ENCODE peak calls at places on chromosomes 4 and X, in six cellular contexts. B is cardiac muscle cell, E is tibial nerve, N is neural progenitor cell, K is retinal pigment epithelial cell, U is coronary artery. M is an unnamed sample.

GRCh38 chrX:141638601-141639000 is 49.1 kb downstream of the SPANXA2 start:
- DNase-seq in B (no peak), E (no peak), N (no peak), K (no peak), U (no peak), M (no peak)

GRCh38 chr4:89469930-89470375 is 162.4 kb upstream of the GPRIN3 start:
- DNase-seq in B (peak), E (no peak), N (no peak), K (peak), U (no peak), M (peak)

GRCh38 chr4:145320269-145320668 is 139.9 kb upstream of the OTUD4 start:
- DNase-seq in B (no peak), E (no peak), N (no peak), K (no peak), U (no peak), M (no peak)

GRCh38 chrX:106246511-106246910 is 78.4 kb downstream of the PWWP3B start:
- DNase-seq in B (peak), E (no peak), N (no peak), K (no peak), U (no peak), M (no peak)

GRCh38 chr4:77938560-77938959 is 75.9 kb downstream of the MRPL1 start:
- DNase-seq in B (no peak), E (no peak), N (no peak), K (no peak), U (no peak), M (no peak)

GRCh38 chrX:10072786-10073568 is 83.8 kb upstream of the CLCN4 start:
- DNase-seq in B (no peak), E (no peak), N (no peak), K (no peak), U (no peak), M (no peak)

GRCh38 chr4:98939892-98940298 is 11.0 kb upstream of the EIF4E start:
- DNase-seq in B (peak), E (peak), N (peak), K (peak), U (no peak), M (no peak)

GRCh38 chr4:58749206-58749605 is 1639.0 kb upstream of the IGFBP7 start:
- DNase-seq in B (no peak), E (no peak), N (no peak), K (no peak), U (no peak), M (no peak)

GRCh38 chr4:106266201-106266600 is 49.8 kb downstream of the TBCK start:
- DNase-seq in B (peak), E (no peak), N (no peak), K (no peak), U (no peak), M (peak)

GRCh38 chr4:165301833-165302232 is 25.6 kb upstream of the MSMO1 start:
- DNase-seq in B (peak), E (no peak), N (no peak), K (no peak), U (no peak), M (no peak)

GRCh38 chrX:72269671-72270251 is 7.3 kb downstream of the RPS4X start:
- DNase-seq in B (peak), E (no peak), N (no peak), K (no peak), U (no peak), M (peak)

GRCh38 chr4:169202143-169202699 is 68.5 kb downstream of the SH3RF1 start:
- DNase-seq in B (no peak), E (no peak), N (no peak), K (no peak), U (no peak), M (no peak)

GRCh38 chrX:19177710-19178109 is 55.4 kb upstream of the ADGRG2 start:
- DNase-seq in B (no peak), E (no peak), N (no peak), K (no peak), U (no peak), M (no peak)

GRCh38 chr4:93065790-93066189 is 762.0 kb downstream of the GRID2 start:
- DNase-seq in B (no peak), E (no peak), N (no peak), K (no peak), U (no peak), M (no peak)

GRCh38 chr4:98522603-98523395 is 135.6 kb downstream of the TSPAN5 start:
- DNase-seq in B (peak), E (no peak), N (peak), K (no peak), U (no peak), M (peak)

GRCh38 chr4:91113130-91113706 is 986.0 kb downstream of the CCSER1 start:
- DNase-seq in B (peak), E (no peak), N (peak), K (no peak), U (no peak), M (no peak)

GRCh38 chr4:78707793-78708192 is 68.4 kb upstream of the BMP2K start:
- DNase-seq in B (no peak), E (no peak), N (no peak), K (no peak), U (no peak), M (no peak)

GRCh38 chr4:12123709-12124108 is 695.0 kb upstream of the HS3ST1 start:
- DNase-seq in B (peak), E (no peak), N (no peak), K (no peak), U (no peak), M (no peak)

GRCh38 chr4:153520871-153521329 is 54.7 kb downstream of the TMEM131L start:
- DNase-seq in B (peak), E (no peak), N (no peak), K (no peak), U (no peak), M (no peak)

GRCh38 chr4:148515248-148515647 is 73.0 kb upstream of the NR3C2 start:
- DNase-seq in B (peak), E (no peak), N (no peak), K (peak), U (no peak), M (no peak)

GRCh38 chrX:54711735-54712134 is 86.3 kb downstream of the ITIH6 start:
- DNase-seq in B (no peak), E (no peak), N (no peak), K (no peak), U (no peak), M (no peak)

GRCh38 chr4:145935253-145936141 is 3.1 kb downstream of the ZNF827 start:
- DNase-seq in B (peak), E (no peak), N (peak), K (no peak), U (no peak), M (no peak)

GRCh38 chr4:7431696-7432530 is 2.8 kb downstream of the PSAPL1 start:
- DNase-seq in B (no peak), E (no peak), N (no peak), K (no peak), U (no peak), M (no peak)

GRCh38 chrX:27915617-27916016 is 65.6 kb downstream of the DCAF8L1 start:
- DNase-seq in B (peak), E (no peak), N (no peak), K (no peak), U (no peak), M (peak)

GRCh38 chrX:154096140-154097002 is 1.1 kb downstream of the MECP2 start:
- DNase-seq in B (peak), E (no peak), N (peak), K (no peak), U (no peak), M (no peak)

GRCh38 chr4:90766837-90767236 is 639.6 kb downstream of the CCSER1 start:
- DNase-seq in B (no peak), E (no peak), N (no peak), K (no peak), U (no peak), M (no peak)

GRCh38 chr4:153018716-153019115 is 82.6 kb downstream of the FHDC1 start:
- DNase-seq in B (no peak), E (no peak), N (no peak), K (no peak), U (peak), M (no peak)

GRCh38 chr4:86926428-86927086 is 8.3 kb upstream of the AFF1 start:
- DNase-seq in B (no peak), E (no peak), N (no peak), K (peak), U (no peak), M (no peak)

GRCh38 chrX:153782324-153782723 is 1.5 kb downstream of the SRPK3 start:
- DNase-seq in B (no peak), E (no peak), N (peak), K (no peak), U (no peak), M (no peak)

GRCh38 chr4:8639777-8640720 is 47.5 kb downstream of the CPZ start:
- DNase-seq in B (no peak), E (no peak), N (no peak), K (no peak), U (no peak), M (no peak)

GRCh38 chrX:73758253-73758652 is 195.3 kb downstream of the CHIC1 start:
- DNase-seq in B (no peak), E (no peak), N (no peak), K (no peak), U (no peak), M (no peak)

GRCh38 chr4:95402299-95402698 is 146.5 kb downstream of the UNC5C start:
- DNase-seq in B (no peak), E (no peak), N (no peak), K (no peak), U (no peak), M (no peak)

GRCh38 chr4:186808635-186809018 is 85.0 kb upstream of the FAT1 start:
- DNase-seq in B (peak), E (no peak), N (no peak), K (no peak), U (no peak), M (no peak)

GRCh38 chr4:152970102-152970820 is 34.1 kb downstream of the FHDC1 start:
- DNase-seq in B (no peak), E (no peak), N (no peak), K (peak), U (no peak), M (peak)

GRCh38 chrX:88830113-88830512 is 83.1 kb downstream of the CPXCR1 start:
- DNase-seq in B (no peak), E (no peak), N (no peak), K (no peak), U (no peak), M (no peak)
- H3K4me3 ChIP-seq in B (no peak), E (no peak), N (no peak), K (no peak), U (no peak), M (no peak)

GRCh38 chrX:107673933-107674479 is 45.7 kb downstream of the PRPS1 start:
- DNase-seq in B (peak), E (peak), N (peak), K (no peak), U (peak), M (no peak)
- TF ChIP-seq CTCF in B (no peak), E (no peak), N (no peak), K (no peak), U (no peak), M (no peak)

GRCh38 chrX:40544343-40545250 is 36.2 kb upstream of the ATP6AP2 start:
- DNase-seq in B (peak), E (no peak), N (no peak), K (no peak), U (no peak), M (no peak)

GRCh38 chrX:40542208-40542607 is 38.6 kb upstream of the ATP6AP2 start:
- DNase-seq in B (no peak), E (no peak), N (no peak), K (no peak), U (no peak), M (no peak)

GRCh38 chrX:40542972-40543371 is 37.8 kb upstream of the ATP6AP2 start:
- DNase-seq in B (no peak), E (no peak), N (no peak), K (no peak), U (no peak), M (no peak)

GRCh38 chrX:40546870-40547269 is 33.9 kb upstream of the ATP6AP2 start:
- DNase-seq in B (no peak), E (no peak), N (no peak), K (no peak), U (no peak), M (no peak)

GRCh38 chrX:40543661-40544328 is 37.0 kb upstream of the ATP6AP2 start:
- DNase-seq in B (peak), E (peak), N (peak), K (peak), U (no peak), M (peak)
- H3K4me3 ChIP-seq in B (no peak), E (no peak), N (no peak), K (peak), U (no peak), M (no peak)

GRCh38 chrX:3939967-3940610 is 226.6 kb upstream of the PRKX start:
- DNase-seq in B (peak), E (no peak), N (peak), K (no peak), U (no peak), M (no peak)
- TF ChIP-seq CTCF in B (peak), E (peak), N (peak), K (peak), U (peak), M (peak)

GRCh38 chr4:159598602-159599001 is 495.7 kb downstream of the RAPGEF2 start:
- DNase-seq in B (peak), E (no peak), N (no peak), K (no peak), U (no peak), M (no peak)
- H3K4me3 ChIP-seq in B (no peak), E (no peak), N (no peak), K (no peak), U (no peak), M (no peak)

DNA sequence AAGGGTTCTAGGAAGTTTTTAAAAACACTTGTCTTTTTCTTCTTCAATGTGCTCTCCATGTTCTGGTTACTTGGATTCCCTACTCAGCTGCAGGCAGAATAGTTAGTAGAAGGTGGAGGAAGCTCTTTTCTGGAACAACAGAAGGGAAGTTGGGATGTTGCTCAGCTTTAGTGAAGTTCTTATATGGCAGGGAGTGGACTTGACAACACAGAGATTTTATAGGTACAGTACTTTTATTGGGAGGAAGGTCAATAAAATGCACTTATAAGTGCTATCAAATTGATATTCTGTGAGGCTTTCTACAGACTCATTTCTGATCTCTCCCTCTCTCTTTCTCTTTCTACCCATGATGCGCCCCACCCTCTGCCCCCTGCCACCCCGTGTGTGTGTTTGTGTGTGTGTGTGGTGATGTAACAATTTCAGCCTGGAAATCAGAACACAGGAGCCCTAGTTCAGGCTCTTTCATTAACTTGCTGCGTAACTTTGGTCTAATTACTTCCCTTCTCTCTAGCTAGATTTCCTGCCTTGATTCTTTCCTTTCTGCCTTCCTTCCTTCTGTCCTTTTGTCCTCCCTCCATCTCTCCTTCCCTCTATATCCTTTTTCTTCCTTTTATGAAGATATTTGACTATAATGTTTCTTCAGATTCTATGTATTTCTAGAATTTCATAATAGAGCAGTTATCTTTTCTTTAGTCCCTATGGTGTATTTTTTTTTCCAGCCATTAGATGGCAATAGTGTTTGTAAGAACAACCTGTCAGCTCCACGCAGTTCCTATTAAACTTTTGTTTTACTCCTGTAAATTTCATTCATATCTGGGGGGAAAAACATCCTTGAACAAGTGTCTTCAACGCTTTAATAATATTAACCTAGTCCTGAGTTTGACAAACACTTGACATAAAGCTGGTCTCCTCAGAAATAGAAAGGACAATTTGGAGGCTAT is 37.1 kb downstream of the HEPH start:
- DNase-seq in B (peak), E (no peak), N (no peak), K (no peak), U (no peak), M (no peak)
- TF ChIP-seq CTCF in B (peak), E (peak), N (peak), K (no peak), U (peak), M (no peak)